ENCODE peak calls at places on chromosomes 1 and 21, in six cellular contexts. Y is Caco-2, E is cardiac fibroblast, K is Calu3, V is WTC11, Z is adrenal gland. S is an unnamed sample.

GRCh38 chr1:203686091-203686632 is 59.5 kb downstream of the ATP2B4 start:
- DNase-seq in Y (no peak), E (no peak), K (no peak), V (no peak), Z (no peak), S (no peak)

GRCh38 chr1:53521900-53522552 is 62.8 kb downstream of the DMRTB1 start:
- DNase-seq in Y (no peak), E (no peak), K (no peak), V (no peak), Z (no peak), S (peak)

GRCh38 chr21:37005548-37006242 is 807 bp upstream of the RIPPLY3 start:
- DNase-seq in Y (no peak), E (no peak), K (no peak), V (peak), Z (no peak), S (no peak)

GRCh38 chr1:236514703-236515442 is 8.9 kb upstream of the LGALS8 start:
- DNase-seq in Y (peak), E (no peak), K (no peak), V (no peak), Z (no peak), S (no peak)

GRCh38 chr1:3275471-3276340 is 178.8 kb upstream of the ARHGEF16 start:
- DNase-seq in Y (no peak), E (no peak), K (no peak), V (no peak), Z (no peak), S (no peak)

GRCh38 chr1:3611170-3612019 is at the start of gene MEGF6:
- DNase-seq in Y (peak), E (no peak), K (peak), V (peak), Z (peak), S (no peak)

GRCh38 chr1:15123298-15123697 is 30.2 kb upstream of the TMEM51 start:
- DNase-seq in Y (no peak), E (no peak), K (no peak), V (no peak), Z (no peak), S (no peak)

GRCh38 chr1:147673401-147673800 is 3.1 kb upstream of the ACP6 start:
- DNase-seq in Y (no peak), E (no peak), K (no peak), V (no peak), Z (no peak), S (no peak)

DNA sequence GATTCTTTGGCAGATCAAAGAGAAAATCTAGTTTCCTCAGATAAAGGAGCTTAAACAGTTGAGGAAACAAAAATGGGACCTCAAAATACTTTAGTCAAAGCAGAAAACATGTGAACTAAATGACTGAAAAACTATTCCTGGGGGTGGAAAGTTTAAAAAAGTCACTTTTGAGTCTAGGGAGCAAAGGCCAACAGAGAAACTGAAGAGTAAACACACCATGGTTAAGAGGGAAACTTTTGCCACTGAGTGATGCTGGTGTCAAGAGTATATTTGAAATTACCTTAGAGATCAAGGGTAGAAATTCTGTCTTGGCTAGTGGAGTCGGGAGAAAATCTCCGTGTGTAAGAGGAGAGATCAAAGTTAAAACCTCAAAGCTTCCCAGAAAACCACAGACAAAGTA is 501.2 kb upstream of the ADGRL4 start:
- DNase-seq in Y (no peak), E (no peak), K (no peak), V (no peak), Z (no peak), S (no peak)
- TF ChIP-seq CTCF in Y (no peak), E (no peak), K (no peak), V (no peak), Z (no peak), S (no peak)

GRCh38 chr1:228101614-228101993 is 1.5 kb downstream of the C1orf35 start:
- DNase-seq in Y (no peak), E (no peak), K (no peak), V (no peak), Z (peak), S (no peak)

GRCh38 chr1:228102791-228103620 is at the start of gene C1orf35:
- DNase-seq in Y (peak), E (peak), K (peak), V (peak), Z (peak), S (peak)

GRCh38 chr1:228100822-228101613 is 2.1 kb downstream of the C1orf35 start:
- DNase-seq in Y (no peak), E (no peak), K (no peak), V (no peak), Z (peak), S (no peak)

GRCh38 chr1:228104526-228105251 is 1.6 kb upstream of the C1orf35 start:
- DNase-seq in Y (peak), E (no peak), K (no peak), V (no peak), Z (peak), S (no peak)

DNA sequence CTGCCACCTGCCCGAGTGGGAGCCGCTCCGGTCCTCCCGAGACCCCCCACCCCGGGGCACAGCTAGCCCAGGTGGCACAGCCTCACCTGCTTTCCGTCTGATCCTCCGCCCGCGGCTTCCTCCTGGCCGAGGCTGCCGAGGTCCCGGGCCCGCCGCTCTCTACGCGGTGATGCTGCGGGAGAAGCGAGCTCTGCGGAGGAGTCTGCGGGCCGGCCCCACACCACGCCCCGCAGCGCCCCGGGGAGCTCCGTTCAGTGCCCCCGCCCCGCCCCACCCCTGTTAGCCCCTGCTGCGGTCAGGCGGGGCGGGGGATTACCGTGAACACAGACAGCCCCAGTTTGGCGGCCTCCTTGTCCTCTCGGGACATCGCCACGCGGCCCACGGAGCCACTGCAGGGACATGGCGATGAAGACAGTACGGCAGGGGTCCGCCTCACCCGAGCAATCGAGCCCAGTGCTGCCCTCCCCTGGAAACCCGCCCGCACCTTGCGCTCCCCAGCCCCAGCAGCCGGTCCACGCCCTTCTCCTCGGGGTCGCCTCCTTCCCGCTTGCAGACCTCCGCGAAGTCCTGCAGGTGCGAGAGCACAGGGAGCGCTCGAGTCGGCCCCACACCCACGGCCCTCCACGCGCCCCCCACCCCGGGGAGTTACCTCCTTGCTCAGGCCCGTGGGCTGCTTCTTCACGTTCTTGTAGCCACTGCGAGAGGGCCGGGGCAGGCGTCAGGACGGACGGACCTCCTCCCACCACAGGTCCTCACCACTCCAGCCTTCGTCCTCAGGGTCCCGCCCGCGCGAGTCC is 933 bp downstream of the C1orf35 start:
- DNase-seq in Y (peak), E (peak), K (peak), V (peak), Z (peak), S (no peak)
- TF ChIP-seq CTCF in Y (no peak), E (peak), K (no peak), V (no peak), Z (no peak), S (peak)

GRCh38 chr1:156948708-156949107 is 28.3 kb downstream of the LRRC71 start:
- DNase-seq in Y (no peak), E (no peak), K (no peak), V (peak), Z (no peak), S (no peak)
- TF ChIP-seq CTCF in Y (peak), E (peak), K (no peak), V (no peak), Z (no peak), S (peak)

GRCh38 chr1:229448845-229449244 is 15.0 kb upstream of the ACTA1 start:
- DNase-seq in Y (no peak), E (no peak), K (no peak), V (no peak), Z (no peak), S (no peak)

GRCh38 chr1:229456016-229456415 is 22.1 kb upstream of the ACTA1 start:
- DNase-seq in Y (no peak), E (no peak), K (no peak), V (no peak), Z (no peak), S (no peak)

GRCh38 chr1:229454056-229454455 is 20.2 kb upstream of the ACTA1 start:
- DNase-seq in Y (peak), E (no peak), K (no peak), V (peak), Z (no peak), S (no peak)

GRCh38 chr1:229457436-229457835 is 23.5 kb upstream of the ACTA1 start:
- DNase-seq in Y (no peak), E (no peak), K (no peak), V (no peak), Z (no peak), S (no peak)

GRCh38 chr1:229452956-229453801 is 19.3 kb upstream of the ACTA1 start:
- DNase-seq in Y (peak), E (peak), K (no peak), V (no peak), Z (no peak), S (no peak)
- TF ChIP-seq CTCF in Y (peak), E (peak), K (no peak), V (no peak), Z (peak), S (peak)

DNA sequence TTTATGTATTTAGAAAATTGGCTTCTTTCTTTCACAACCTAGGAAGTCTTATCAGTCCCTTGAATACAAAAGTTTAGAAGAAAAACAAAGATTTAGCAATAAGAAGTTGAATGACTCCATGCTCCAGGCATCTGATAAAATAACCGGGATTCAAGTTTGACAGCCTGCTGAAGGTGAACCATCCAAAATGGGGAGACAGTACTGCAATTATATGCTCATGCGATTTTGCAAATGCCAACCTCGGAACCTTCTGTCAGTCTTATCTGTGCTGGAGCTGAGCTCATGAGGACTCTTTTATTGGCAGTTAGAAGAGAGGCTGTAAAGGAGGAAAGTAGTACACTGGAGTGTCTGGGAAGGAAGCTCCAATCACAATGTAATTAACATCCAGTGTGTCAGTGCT is 169.9 kb downstream of the GALNT2 start:
- DNase-seq in Y (no peak), E (peak), K (no peak), V (no peak), Z (no peak), S (no peak)
- TF ChIP-seq CTCF in Y (no peak), E (no peak), K (no peak), V (no peak), Z (no peak), S (no peak)

S was measured in astrocyte of the cerebellum.